ENCODE peak calls at places on chromosomes 7 and 10, in five cellular contexts. H is H9, O is cardiac muscle cell, A is small intestine, I is Panc1. Z is an unnamed sample. For H3K4me1, the result is how much of the 10 kb centered on the place peaks cover.

GRCh38 chr7:18753972-18754610 is 258.5 kb downstream of the HDAC9 start:
- DNase-seq in I (no peak), O (no peak), A (no peak), H (no peak), Z (peak)

GRCh38 chr7:74482629-74483401 is 29.1 kb downstream of the GTF2IRD1 start:
- DNase-seq in A (no peak), O (no peak), H (no peak), I (peak), Z (peak)

GRCh38 chr10:58107506-58107905 is 160.2 kb downstream of the IPMK start:
- DNase-seq in I (no peak), O (no peak), H (no peak), A (no peak), Z (peak)

GRCh38 chr10:1026578-1026977 is 919 bp upstream of the IDI2 start:
- DNase-seq in H (no peak), I (no peak), A (no peak), O (no peak), Z (no peak)

GRCh38 chr10:58554316-58554715 is 41.6 kb downstream of the BICC1 start:
- DNase-seq in A (no peak), H (no peak), O (no peak), I (no peak), Z (peak)

GRCh38 chr7:39754326-39755120 is 131.2 kb downstream of the RALA start:
- DNase-seq in I (no peak), H (peak), O (no peak), A (no peak), Z (peak)

GRCh38 chr7:69434350-69434749 is 163.9 kb upstream of the AUTS2 start:
- DNase-seq in I (no peak), H (no peak), A (no peak), O (no peak), Z (peak)

GRCh38 chr7:65475734-65476319 is 102.2 kb downstream of the ZNF92 start:
- DNase-seq in A (peak), I (no peak), O (no peak), H (no peak), Z (no peak)

GRCh38 chr10:57952741-57953140 is 315.0 kb downstream of the IPMK start:
- DNase-seq in O (no peak), A (no peak), I (no peak), H (no peak), Z (peak)

GRCh38 chr10:5618829-5619228 is 47.6 kb downstream of the ASB13 start:
- DNase-seq in H (no peak), A (no peak), O (no peak), I (no peak), Z (no peak)

GRCh38 chr7:123763191-123763661 is 14.4 kb upstream of the WASL start:
- DNase-seq in H (no peak), A (no peak), O (no peak), I (no peak), Z (no peak)

GRCh38 chr10:24209421-24209770 is 458 bp downstream of the KIAA1217 start:
- DNase-seq in I (no peak), O (peak), H (no peak), A (peak), Z (peak)

GRCh38 chr7:139777304-139777890 is 401 bp downstream of the HIPK2 start:
- DNase-seq in H (no peak), I (no peak), O (peak), A (peak), Z (peak)

GRCh38 chr7:36777062-36777461 is 52.8 kb upstream of the AOAH start:
- DNase-seq in I (no peak), A (peak), H (no peak), O (no peak), Z (no peak)

GRCh38 chr10:79436066-79436849 is 9.2 kb downstream of the ZCCHC24 start:
- DNase-seq in I (no peak), A (no peak), O (no peak), H (no peak), Z (no peak)

GRCh38 chr7:48244902-48245301 is 73.6 kb downstream of the ABCA13 start:
- DNase-seq in O (no peak), A (no peak), H (no peak), I (no peak), Z (peak)

GRCh38 chr10:124351481-124352220 is 67.1 kb downstream of the OAT start:
- DNase-seq in O (no peak), I (no peak), A (no peak), H (peak), Z (no peak)

GRCh38 chr10:122147731-122148130 is 123.4 kb upstream of the BTBD16 start:
- DNase-seq in I (no peak), H (no peak), O (no peak), A (no peak), Z (no peak)

GRCh38 chr7:98713411-98713810 is 96.3 kb downstream of the NPTX2 start:
- DNase-seq in I (no peak), H (no peak), O (no peak), A (no peak), Z (no peak)

GRCh38 chr7:33774762-33775523 is 130.4 kb upstream of the BMPER start:
- DNase-seq in I (no peak), A (peak), O (peak), H (no peak), Z (peak)

GRCh38 chr10:36425140-36425797 is 700.1 kb upstream of the ANKRD30A start:
- DNase-seq in H (no peak), A (no peak), O (no peak), I (no peak), Z (peak)

DNA sequence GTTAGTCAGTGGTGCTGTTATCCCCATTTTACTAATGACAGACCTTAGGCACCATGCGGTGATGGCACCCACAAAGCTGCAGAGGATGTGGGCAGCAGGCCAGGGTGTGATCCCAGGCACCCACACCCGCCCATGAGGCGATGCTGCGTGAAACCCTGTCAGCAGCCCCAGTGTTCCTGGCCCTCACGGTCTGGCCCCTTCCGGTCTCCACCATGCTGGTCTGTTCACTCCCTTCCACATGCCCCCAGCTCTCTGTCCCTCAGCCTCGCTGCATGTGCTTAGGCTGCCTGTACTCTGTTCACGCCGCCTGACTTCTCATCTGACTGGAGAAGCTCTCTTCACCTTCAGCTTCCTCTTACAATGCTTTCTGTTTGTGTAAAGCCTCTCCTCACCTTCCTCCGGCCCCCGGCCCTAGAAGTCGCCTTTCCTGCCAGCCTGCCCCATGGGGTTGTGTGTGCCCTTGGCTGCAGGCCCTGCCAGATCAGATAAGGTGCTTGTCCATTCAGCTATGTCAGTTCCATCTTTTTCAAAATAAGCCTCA is 17.6 kb upstream of the ORAI2 start:
- DNase-seq in A (no peak), I (no peak), H (no peak), O (no peak), Z (no peak)
- H3K4me1 ChIP-seq in A (under half), I (under half), H (under half), O (under half), Z (under half)

DNA sequence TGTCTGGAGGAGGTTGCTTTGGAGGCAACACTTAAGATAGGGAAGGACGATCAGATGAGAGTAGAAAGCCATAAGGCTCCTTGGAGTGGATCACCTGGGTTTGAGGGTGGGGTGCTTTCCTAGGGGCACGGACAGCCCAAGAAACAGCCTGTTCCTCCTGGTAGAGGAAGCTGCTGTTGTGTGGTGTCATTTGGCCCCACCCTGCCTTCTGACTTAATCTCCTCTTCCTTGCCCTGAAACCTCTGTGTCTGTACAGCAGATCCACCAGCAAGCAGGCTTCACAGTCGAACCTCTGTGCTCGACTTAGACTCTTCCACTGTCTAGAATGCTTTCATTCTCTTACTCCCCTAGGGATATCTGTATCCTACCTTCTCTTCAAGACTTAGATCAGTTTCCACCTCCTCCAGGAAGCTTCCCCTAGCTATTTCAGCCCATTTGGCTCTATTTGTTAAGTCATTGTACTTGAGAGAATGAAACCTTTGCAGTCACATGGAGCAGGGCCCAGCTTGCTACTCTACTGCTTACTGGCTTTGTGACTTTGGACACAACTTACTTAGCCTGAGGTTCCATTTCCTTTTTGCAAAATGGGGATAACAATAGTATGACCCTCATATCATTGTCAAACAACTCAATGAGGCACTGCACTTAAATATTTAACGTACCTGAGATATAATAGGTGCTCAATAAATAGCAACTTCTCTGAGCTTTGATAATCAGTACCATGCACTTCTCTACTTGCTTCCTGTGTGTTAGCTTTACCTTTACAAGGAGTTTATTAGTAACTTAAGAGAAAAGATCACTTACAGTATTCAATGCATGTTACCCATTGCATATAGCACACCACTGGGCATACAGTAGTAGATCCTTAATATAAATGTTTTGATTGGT is 5.0 kb downstream of the MXI1 start:
- DNase-seq in I (no peak), H (no peak), A (peak), O (no peak), Z (peak)
- H3K4me1 ChIP-seq in I (under half), H (under half), A (under half), O (under half), Z (under half)

GRCh38 chr10:87931836-87932230 is 68.4 kb downstream of the PTEN start:
- DNase-seq in O (no peak), A (no peak), I (no peak), H (no peak), Z (peak)
- H3K4me1 ChIP-seq in O (under half), A (under half), I (under half), H (under half), Z (half or more)

GRCh38 chr7:130913721-130914588 is 179.9 kb upstream of the KLF14 start:
- DNase-seq in O (no peak), H (no peak), I (peak), A (peak), Z (no peak)
- H3K4me1 ChIP-seq in O (under half), H (under half), I (half or more), A (under half), Z (half or more)

DNA sequence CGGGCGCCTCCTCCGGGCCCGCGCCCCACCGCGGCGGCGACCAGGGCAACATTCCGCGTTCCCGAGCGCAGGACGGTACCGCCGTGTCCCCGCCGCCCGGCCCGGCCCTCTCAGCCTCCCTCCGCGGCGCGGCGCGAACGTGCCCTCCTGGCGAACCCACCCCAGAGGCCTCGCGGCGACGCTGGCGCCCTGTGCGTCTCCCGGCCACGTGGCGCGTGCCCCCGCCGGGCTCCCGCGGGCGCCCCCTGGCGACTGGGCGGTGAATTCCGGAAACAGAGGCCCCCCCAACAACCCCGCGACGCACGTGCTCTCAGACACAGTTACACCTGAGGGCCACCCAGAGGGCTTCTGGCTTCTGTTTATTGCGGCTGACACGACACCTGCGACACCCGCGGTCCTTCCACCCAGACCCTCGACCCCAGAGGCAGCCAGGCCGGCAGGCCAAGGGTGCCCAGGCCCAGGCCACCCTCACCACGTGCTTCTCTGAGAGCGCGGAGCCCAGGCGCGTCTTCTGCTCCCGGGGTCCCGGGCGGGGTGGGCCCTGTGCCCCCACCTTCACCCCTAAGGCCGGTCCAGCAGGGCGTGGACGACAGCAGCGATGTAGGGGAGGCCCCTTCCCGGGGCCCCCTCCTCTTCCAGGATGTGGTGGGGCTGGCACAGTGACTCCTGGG is at the start of gene SAP25:
- DNase-seq in I (no peak), A (no peak), O (no peak), H (peak), Z (no peak)
- H3K4me1 ChIP-seq in I (under half), A (under half), O (under half), H (under half), Z (under half)

DNA sequence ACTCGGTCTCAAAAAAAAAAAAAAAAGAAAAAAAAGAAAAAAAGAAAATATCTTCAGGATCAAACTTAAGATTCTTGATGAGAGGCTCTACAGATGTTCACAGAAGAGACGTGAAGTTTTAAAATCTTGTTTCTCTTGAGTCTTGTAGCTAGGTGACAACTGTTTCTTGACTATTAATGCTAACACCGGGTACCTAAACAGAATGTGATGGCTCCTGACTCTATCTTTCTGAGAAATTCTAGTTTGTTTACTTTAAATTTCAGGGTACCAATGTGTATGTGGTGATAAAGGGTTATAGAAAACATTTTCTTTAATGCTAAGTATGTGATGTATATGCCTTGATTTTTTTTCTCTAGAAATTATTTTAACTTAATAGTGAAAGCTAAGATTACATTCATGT is 61.0 kb downstream of the DAGLB start:
- DNase-seq in O (no peak), A (no peak), H (no peak), I (no peak), Z (no peak)
- H3K4me1 ChIP-seq in O (under half), A (under half), H (under half), I (under half), Z (half or more)